ENCODE peak calls at places on chromosomes 7 and 10, in eight cellular contexts. R is mesendoderm, I is MM.1S, O is endothelial cell of umbilical vein, B is right lobe of liver, S is prostate gland, D is H9, H is body of pancreas. Y is an unnamed sample.
A peak's percentile ranks its signal among the peaks of the same experiment; 100 is the strongest.

GRCh38 chr7:81776972-81777371 is 7.1 kb upstream of the HGF start:
- DNase-seq in R (peak; percentile 18), I (no peak), O (no peak), B (no peak), S (no peak), D (no peak), H (no peak), Y (no peak)

GRCh38 chr7:110677405-110677804 is 413.5 kb upstream of the LRRN3 start:
- DNase-seq in R (peak; percentile 45), I (no peak), O (no peak), B (no peak), S (peak; percentile 23), D (no peak), H (no peak), Y (no peak)

GRCh38 chr7:128954830-128955797 is 17.4 kb downstream of the IRF5 start:
- DNase-seq in R (no peak), I (peak; percentile 86), O (no peak), B (no peak), S (no peak), D (no peak), H (no peak), Y (no peak)

GRCh38 chr10:79098596-79099015 is 29.8 kb downstream of the ZMIZ1 start:
- DNase-seq in R (no peak), I (peak; percentile 36), O (no peak), B (no peak), S (no peak), D (no peak), H (no peak), Y (no peak)

GRCh38 chr10:117005454-117006055 is 568 bp upstream of the SHTN1 start:
- DNase-seq in R (peak; percentile 64), I (no peak), O (no peak), B (peak; percentile 90), S (peak; percentile 15), D (peak; percentile 65), H (peak; percentile 52), Y (no peak)

GRCh38 chr10:16565604-16566003 is 43.9 kb upstream of the C1QL3 start:
- DNase-seq in R (no peak), I (no peak), O (peak; percentile 17), B (no peak), S (no peak), D (no peak), H (no peak), Y (no peak)

GRCh38 chr7:135414850-135415439 is 95.0 kb downstream of the CNOT4 start:
- DNase-seq in R (peak; percentile 95), I (peak; percentile 65), O (peak; percentile 76), B (peak; percentile 47), S (no peak), D (peak; percentile 63), H (peak; percentile 67), Y (no peak)

GRCh38 chr7:27822245-27822644 is 82.3 kb downstream of the TAX1BP1 start:
- DNase-seq in R (no peak), I (no peak), O (no peak), B (no peak), S (no peak), D (no peak), H (no peak), Y (no peak)

GRCh38 chr7:921581-922333 is 32.7 kb downstream of the ADAP1 start:
- DNase-seq in R (no peak), I (no peak), O (no peak), B (peak; percentile 45), S (no peak), D (no peak), H (peak; percentile 1), Y (no peak)

GRCh38 chr10:44376504-44377099 is 8.3 kb downstream of the CXCL12 start:
- DNase-seq in R (no peak), I (no peak), O (no peak), B (no peak), S (no peak), D (no peak), H (no peak), Y (no peak)

GRCh38 chr7:127391591-127392181 is 822 bp downstream of the ZNF800 start:
- DNase-seq in R (peak; percentile 37), I (peak; percentile 76), O (peak; percentile 35), B (peak; percentile 56), S (peak; percentile 4), D (peak; percentile 31), H (peak; percentile 32), Y (peak; percentile 46)

GRCh38 chr7:106791526-106791925 is 73.6 kb upstream of the PIK3CG start:
- DNase-seq in R (no peak), I (no peak), O (no peak), B (no peak), S (no peak), D (no peak), H (no peak), Y (no peak)

GRCh38 chr7:128835790-128836641 is 5.8 kb downstream of the FLNC start:
- DNase-seq in R (no peak), I (no peak), O (no peak), B (no peak), S (no peak), D (no peak), H (no peak), Y (no peak)

GRCh38 chr7:11228515-11228914 is 254.8 kb downstream of the PHF14 start:
- DNase-seq in R (no peak), I (no peak), O (no peak), B (peak; percentile 89), S (peak; percentile 79), D (no peak), H (peak; percentile 69), Y (no peak)

GRCh38 chr7:36135700-36136099 is 17.4 kb upstream of the EEPD1 start:
- DNase-seq in R (no peak), I (no peak), O (no peak), B (no peak), S (no peak), D (no peak), H (no peak), Y (no peak)

GRCh38 chr7:76232698-76233097 is 31.0 kb downstream of the SRRM3 start:
- DNase-seq in R (peak; percentile 31), I (no peak), O (no peak), B (no peak), S (no peak), D (no peak), H (no peak), Y (no peak)

GRCh38 chr7:76233538-76234281 is 32.0 kb downstream of the SRRM3 start:
- DNase-seq in R (peak; percentile 94), I (no peak), O (no peak), B (no peak), S (no peak), D (peak; percentile 79), H (no peak), Y (no peak)

GRCh38 chr7:76230214-76230613 is 28.5 kb downstream of the SRRM3 start:
- DNase-seq in R (no peak), I (no peak), O (no peak), B (no peak), S (no peak), D (no peak), H (no peak), Y (no peak)

GRCh38 chr7:76231583-76231982 is 29.9 kb downstream of the SRRM3 start:
- DNase-seq in R (peak; percentile 27), I (no peak), O (no peak), B (no peak), S (no peak), D (no peak), H (no peak), Y (no peak)

DNA sequence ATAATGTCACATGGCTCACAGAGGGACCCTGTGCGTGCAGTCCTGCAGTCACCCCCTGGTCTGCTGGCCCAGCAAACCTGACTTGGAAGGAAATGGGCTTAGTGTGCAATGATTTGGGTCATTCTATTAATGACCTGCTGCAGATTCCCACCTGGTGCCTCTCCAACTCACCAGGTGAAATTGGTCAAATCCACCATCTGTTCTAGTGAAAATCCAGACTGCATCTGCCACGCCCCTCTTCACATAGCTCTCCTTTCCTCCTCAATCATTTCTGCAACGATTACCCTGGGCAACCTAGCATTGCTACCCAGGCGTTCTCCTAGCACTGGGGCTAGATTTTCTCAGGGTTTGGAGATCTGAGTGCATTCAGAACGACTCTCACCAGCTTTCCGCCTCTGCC is 29.4 kb downstream of the SRRM3 start:
- DNase-seq in R (no peak), I (no peak), O (no peak), B (no peak), S (no peak), D (no peak), H (no peak), Y (no peak)
- H3K27me3 ChIP-seq in R (no peaks in the 10 kb centered on the region), I (peaks cover 51% of the 10 kb centered on the region), O (peaks cover 5% of the 10 kb centered on the region), B (no peaks in the 10 kb centered on the region), S (peaks cover 7% of the 10 kb centered on the region), D (no peaks in the 10 kb centered on the region), H (peaks cover 4% of the 10 kb centered on the region), Y (no peaks in the 10 kb centered on the region)

DNA sequence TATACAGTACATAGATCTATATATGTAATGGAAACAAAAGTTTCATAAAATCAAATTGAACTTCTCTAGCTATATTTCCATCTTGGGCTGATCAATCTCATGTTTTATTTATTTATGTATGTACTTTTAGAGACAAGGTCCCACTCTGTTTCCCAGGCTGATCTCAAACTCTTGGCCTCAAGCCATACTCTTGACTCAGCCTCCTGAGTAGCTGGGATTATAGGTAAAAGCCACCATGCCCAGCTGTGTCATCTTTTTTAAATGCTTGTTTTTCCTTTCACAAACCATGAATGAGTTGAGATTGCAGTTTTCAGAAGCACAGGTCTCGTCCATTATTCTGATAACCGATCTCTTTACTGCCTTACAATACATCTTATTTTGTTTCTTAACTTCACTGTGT is 400.9 kb downstream of the KCNMA1 start:
- DNase-seq in R (no peak), I (no peak), O (no peak), B (no peak), S (no peak), D (no peak), H (peak; percentile 26), Y (no peak)
- H3K4me1 ChIP-seq in R (no peaks in the 10 kb centered on the region), I (peaks cover 13% of the 10 kb centered on the region), O (no peaks in the 10 kb centered on the region), B (no peaks in the 10 kb centered on the region), S (no peaks in the 10 kb centered on the region), D (no peaks in the 10 kb centered on the region), H (peaks cover 23% of the 10 kb centered on the region), Y (peaks cover 16% of the 10 kb centered on the region)

GRCh38 chr10:51001587-51001986 is 72.7 kb upstream of the PRKG1 start:
- DNase-seq in R (peak; percentile 37), I (no peak), O (peak; percentile 36), B (no peak), S (no peak), D (no peak), H (peak; percentile 2), Y (no peak)

GRCh38 chr10:50997461-50997860 is 76.8 kb upstream of the PRKG1 start:
- DNase-seq in R (peak; percentile 32), I (no peak), O (peak; percentile 20), B (no peak), S (no peak), D (no peak), H (no peak), Y (no peak)

GRCh38 chr10:51000976-51001375 is 73.3 kb upstream of the PRKG1 start:
- DNase-seq in R (no peak), I (no peak), O (no peak), B (no peak), S (no peak), D (no peak), H (no peak), Y (no peak)

GRCh38 chr10:50999163-50999562 is 75.1 kb upstream of the PRKG1 start:
- DNase-seq in R (no peak), I (no peak), O (no peak), B (no peak), S (no peak), D (no peak), H (no peak), Y (no peak)

GRCh38 chr10:51000164-51000563 is 74.1 kb upstream of the PRKG1 start:
- DNase-seq in R (no peak), I (no peak), O (no peak), B (no peak), S (no peak), D (no peak), H (peak; percentile 7), Y (no peak)
- H3K27me3 ChIP-seq in R (no peaks in the 10 kb centered on the region), I (no peaks in the 10 kb centered on the region), O (no peaks in the 10 kb centered on the region), B (no peaks in the 10 kb centered on the region), S (no peaks in the 10 kb centered on the region), D (no peaks in the 10 kb centered on the region), H (no peaks in the 10 kb centered on the region), Y (no peaks in the 10 kb centered on the region)

GRCh38 chr10:103551619-103552602 is 58.4 kb downstream of the NEURL1 start:
- DNase-seq in R (no peak), I (no peak), O (no peak), B (no peak), S (no peak), D (no peak), H (peak; percentile 59), Y (no peak)
- H3K4me1 ChIP-seq in R (no peaks in the 10 kb centered on the region), I (peaks cover 3% of the 10 kb centered on the region), O (no peaks in the 10 kb centered on the region), B (no peaks in the 10 kb centered on the region), S (no peaks in the 10 kb centered on the region), D (no peaks in the 10 kb centered on the region), H (peaks cover 53% of the 10 kb centered on the region), Y (peaks cover 13% of the 10 kb centered on the region)

Y was measured in esophagus squamous epithelium.